ENCODE peak calls at places on chromosomes 7 and 10, in four cellular contexts. X, E, I and M are unnamed samples.

GRCh38 chr7:112654322-112655216 is 135.6 kb downstream of the TMEM168 start:
- DNase-seq in X (no peak), E (no peak), I (no peak), M (no peak)

GRCh38 chr10:80453715-80454525 is at the start of gene TSPAN14:
- DNase-seq in X (peak), E (peak), I (peak), M (peak)

GRCh38 chr10:4763960-4764428 is 62.0 kb upstream of the AKR1E2 start:
- DNase-seq in X (no peak), E (no peak), I (no peak), M (no peak)

GRCh38 chr10:1382711-1383110 is 326.5 kb downstream of the WDR37 start:
- DNase-seq in X (peak), E (no peak), I (no peak), M (no peak)

GRCh38 chr7:142535123-142535779 is 214.0 kb upstream of the PRSS1 start:
- DNase-seq in X (no peak), E (peak), I (peak), M (peak)

GRCh38 chr7:33550363-33550762 is 355.0 kb upstream of the BMPER start:
- DNase-seq in X (no peak), E (no peak), I (peak), M (no peak)

GRCh38 chr7:67625257-67625713 is 628.7 kb downstream of the TYW1 start:
- DNase-seq in X (peak), E (peak), I (peak), M (peak)

GRCh38 chr10:96951954-96952353 is 119.9 kb downstream of the LCOR start:
- DNase-seq in X (no peak), E (no peak), I (no peak), M (no peak)

GRCh38 chr10:12412671-12413368 is 63.5 kb downstream of the CAMK1D start:
- DNase-seq in X (no peak), E (no peak), I (no peak), M (no peak)

GRCh38 chr10:6617319-6618076 is 37.4 kb upstream of the PRKCQ start:
- DNase-seq in X (no peak), E (no peak), I (no peak), M (no peak)

GRCh38 chr7:42736931-42737330 is 174.9 kb downstream of the C7orf25 start:
- DNase-seq in X (no peak), E (no peak), I (peak), M (peak)

DNA sequence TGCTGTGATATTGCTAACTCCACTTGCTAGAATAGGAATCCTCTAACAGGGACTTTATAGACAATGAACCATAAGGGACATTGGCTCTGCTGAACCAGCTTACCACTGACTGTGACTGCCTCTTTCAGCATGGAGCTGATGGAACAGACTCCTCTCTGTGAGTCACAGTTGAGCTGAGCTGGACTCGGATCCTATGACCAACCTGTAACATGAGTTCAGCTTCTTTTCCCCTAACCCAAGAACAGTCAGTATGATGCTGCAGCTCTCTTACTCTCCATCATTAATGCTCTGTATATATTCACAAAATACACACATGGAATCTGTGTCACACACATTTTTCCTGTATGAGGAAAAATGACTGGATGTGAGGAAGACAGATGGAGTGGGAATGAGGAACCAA is 177.9 kb upstream of the BET1 start:
- DNase-seq in X (no peak), E (peak), I (no peak), M (no peak)
- H3K27ac ChIP-seq in X (no peak), E (no peak), I (no peak), M (no peak)

GRCh38 chr7:31076051-31076450 is 23.9 kb downstream of the ADCYAP1R1 start:
- DNase-seq in X (peak), E (no peak), I (no peak), M (no peak)

GRCh38 chr7:31073486-31074383 is 21.6 kb downstream of the ADCYAP1R1 start:
- DNase-seq in X (peak), E (no peak), I (no peak), M (no peak)

GRCh38 chr7:31076641-31077310 is 24.7 kb downstream of the ADCYAP1R1 start:
- DNase-seq in X (peak), E (no peak), I (no peak), M (no peak)

GRCh38 chr7:31074403-31074802 is 22.3 kb downstream of the ADCYAP1R1 start:
- DNase-seq in X (peak), E (no peak), I (no peak), M (no peak)

GRCh38 chr7:31075006-31075405 is 22.9 kb downstream of the ADCYAP1R1 start:
- DNase-seq in X (peak), E (no peak), I (no peak), M (no peak)
- H3K27ac ChIP-seq in X (no peak), E (no peak), I (no peak), M (no peak)

GRCh38 chr10:42646692-42647640 is 8.6 kb upstream of the ZNF33B start:
- DNase-seq in X (no peak), E (no peak), I (no peak), M (no peak)
- H3K27ac ChIP-seq in X (no peak), E (no peak), I (no peak), M (no peak)

GRCh38 chr7:139646566-139646965 is 123.1 kb downstream of the CLEC2L start:
- DNase-seq in X (no peak), E (no peak), I (no peak), M (no peak)

GRCh38 chr7:139648617-139648932 is 125.1 kb downstream of the CLEC2L start:
- DNase-seq in X (no peak), E (no peak), I (no peak), M (no peak)

GRCh38 chr7:139647812-139648616 is 124.5 kb downstream of the CLEC2L start:
- DNase-seq in X (no peak), E (no peak), I (no peak), M (no peak)

GRCh38 chr7:139645572-139646523 is 122.4 kb downstream of the CLEC2L start:
- DNase-seq in X (peak), E (peak), I (peak), M (peak)

GRCh38 chr7:139647085-139647484 is 123.6 kb downstream of the CLEC2L start:
- DNase-seq in X (no peak), E (no peak), I (no peak), M (no peak)
- H3K27ac ChIP-seq in X (no peak), E (no peak), I (no peak), M (no peak)

GRCh38 chr7:13860734-13861133 is 128.7 kb downstream of the ETV1 start:
- DNase-seq in X (no peak), E (no peak), I (no peak), M (no peak)
- H3K27ac ChIP-seq in X (no peak), E (no peak), I (no peak), M (no peak)